ENCODE peak calls at places on chromosomes 12 and 14, in five cellular contexts. One of them, this sample, is unnamed.

GRCh38 chr12:30301291-30301690 is 394.4 kb downstream of the IPO8 start:
- DNase-seq in GM23338: no peak
- DNase-seq in HCT116: no peak
- DNase-seq in H1: no peak
- DNase-seq in GM23248: no peak
- DNase-seq in this sample: no peak

GRCh38 chr14:50926851-50927386 is 17.4 kb downstream of the PYGL start:
- DNase-seq in GM23338: no peak
- DNase-seq in HCT116: no peak
- DNase-seq in H1: no peak
- DNase-seq in GM23248: no peak
- DNase-seq in this sample: no peak

GRCh38 chr12:5191803-5192538 is 148.3 kb downstream of the KCNA5 start:
- DNase-seq in GM23338: no peak
- DNase-seq in HCT116: no peak
- DNase-seq in H1: no peak
- DNase-seq in GM23248: no peak
- DNase-seq in this sample: no peak

GRCh38 chr12:5736527-5736926 is 208.5 kb downstream of the ANO2 start:
- DNase-seq in GM23338: no peak
- DNase-seq in HCT116: no peak
- DNase-seq in H1: no peak
- DNase-seq in GM23248: no peak
- DNase-seq in this sample: no peak

GRCh38 chr12:93500667-93501066 is 33.4 kb downstream of the MRPL42 start:
- DNase-seq in GM23338: no peak
- DNase-seq in HCT116: no peak
- DNase-seq in H1: no peak
- DNase-seq in GM23248: no peak
- DNase-seq in this sample: no peak

GRCh38 chr14:56894591-56894991 is 84.3 kb upstream of the OTX2 start:
- DNase-seq in GM23338: peak; percentile 95
- DNase-seq in HCT116: no peak
- DNase-seq in H1: no peak
- DNase-seq in GM23248: no peak
- DNase-seq in this sample: no peak

GRCh38 chr12:51188359-51189051 is 15.6 kb upstream of the TFCP2 start:
- DNase-seq in GM23338: no peak
- DNase-seq in HCT116: no peak
- DNase-seq in H1: no peak
- DNase-seq in GM23248: no peak
- DNase-seq in this sample: no peak

GRCh38 chr14:90140956-90141316 is 79.1 kb downstream of the KCNK13 start:
- DNase-seq in GM23338: peak; percentile 7
- DNase-seq in HCT116: no peak
- DNase-seq in H1: no peak
- DNase-seq in GM23248: peak; percentile 9
- DNase-seq in this sample: no peak

GRCh38 chr14:59699422-59699821 is 122.8 kb upstream of the CCDC175 start:
- DNase-seq in GM23338: no peak
- DNase-seq in HCT116: no peak
- DNase-seq in H1: no peak
- DNase-seq in GM23248: no peak
- DNase-seq in this sample: no peak

GRCh38 chr12:6052940-6053329 is 71.5 kb downstream of the VWF start:
- DNase-seq in GM23338: no peak
- DNase-seq in HCT116: no peak
- DNase-seq in H1: no peak
- DNase-seq in GM23248: peak; percentile 61
- DNase-seq in this sample: no peak

GRCh38 chr14:102898776-102899515 is 23.5 kb upstream of the AMN start:
- DNase-seq in GM23338: no peak
- DNase-seq in HCT116: no peak
- DNase-seq in H1: no peak
- DNase-seq in GM23248: no peak
- DNase-seq in this sample: no peak

GRCh38 chr12:130127527-130127908 is 34.7 kb upstream of the FZD10 start:
- DNase-seq in GM23338: no peak
- DNase-seq in HCT116: no peak
- DNase-seq in H1: no peak
- DNase-seq in GM23248: peak; percentile 32
- DNase-seq in this sample: no peak

GRCh38 chr12:118310320-118310719 is 62.4 kb downstream of the TAOK3 start:
- DNase-seq in GM23338: no peak
- DNase-seq in HCT116: no peak
- DNase-seq in H1: no peak
- DNase-seq in GM23248: no peak
- DNase-seq in this sample: no peak

GRCh38 chr12:26246483-26247164 is 51.3 kb downstream of the SSPN start:
- DNase-seq in GM23338: no peak
- DNase-seq in HCT116: peak; percentile 39
- DNase-seq in H1: no peak
- DNase-seq in GM23248: no peak
- DNase-seq in this sample: no peak

GRCh38 chr14:35333797-35334743 is 41.9 kb downstream of the PSMA6 start:
- DNase-seq in GM23338: no peak
- DNase-seq in HCT116: no peak
- DNase-seq in H1: no peak
- DNase-seq in GM23248: no peak
- DNase-seq in this sample: no peak

GRCh38 chr12:132279184-132279889 is 50.1 kb downstream of the GALNT9 start:
- DNase-seq in GM23338: peak; percentile 47
- DNase-seq in HCT116: no peak
- DNase-seq in H1: no peak
- DNase-seq in GM23248: no peak
- DNase-seq in this sample: peak; percentile 31

GRCh38 chr12:82596484-82596883 is 90.2 kb upstream of the TMTC2 start:
- DNase-seq in GM23338: no peak
- DNase-seq in HCT116: no peak
- DNase-seq in H1: no peak
- DNase-seq in GM23248: no peak
- DNase-seq in this sample: no peak

GRCh38 chr12:6946920-6947374 is 3.1 kb downstream of the C12orf57 start:
- DNase-seq in GM23338: no peak
- DNase-seq in HCT116: no peak
- DNase-seq in H1: no peak
- DNase-seq in GM23248: no peak
- DNase-seq in this sample: no peak

GRCh38 chr12:10540776-10541205 is 35.1 kb downstream of the EIF2S3B start:
- DNase-seq in GM23338: no peak
- DNase-seq in HCT116: no peak
- DNase-seq in H1: no peak
- DNase-seq in GM23248: peak; percentile 83
- DNase-seq in this sample: no peak

GRCh38 chr12:53048780-53049401 is 974 bp upstream of the TNS2 start:
- DNase-seq in GM23338: peak; percentile 88
- DNase-seq in HCT116: no peak
- DNase-seq in H1: no peak
- DNase-seq in GM23248: peak; percentile 54
- DNase-seq in this sample: peak; percentile 49

GRCh38 chr12:46977976-46978375 is 101.4 kb upstream of the PCED1B start:
- DNase-seq in GM23338: no peak
- DNase-seq in HCT116: no peak
- DNase-seq in H1: no peak
- DNase-seq in GM23248: no peak
- DNase-seq in this sample: no peak

GRCh38 chr12:86484473-86484872 is 228.3 kb upstream of the MGAT4C start:
- DNase-seq in GM23338: no peak
- DNase-seq in HCT116: no peak
- DNase-seq in H1: no peak
- DNase-seq in GM23248: no peak
- DNase-seq in this sample: no peak

GRCh38 chr12:132715874-132716273 is 5.2 kb downstream of the PGAM5 start:
- DNase-seq in GM23338: no peak
- DNase-seq in HCT116: no peak
- DNase-seq in H1: no peak
- DNase-seq in GM23248: no peak
- DNase-seq in this sample: no peak

GRCh38 chr14:52914295-52914694 is 36.6 kb downstream of the FERMT2 start:
- DNase-seq in GM23338: no peak
- DNase-seq in HCT116: no peak
- DNase-seq in H1: no peak
- DNase-seq in GM23248: no peak
- DNase-seq in this sample: no peak

GRCh38 chr14:64942531-64943111 is at the start of gene GPX2:
- DNase-seq in GM23338: no peak
- DNase-seq in HCT116: no peak
- DNase-seq in H1: no peak
- DNase-seq in GM23248: no peak
- DNase-seq in this sample: no peak

GRCh38 chr14:33127531-33127930 is 188.9 kb downstream of the NPAS3 start:
- DNase-seq in GM23338: no peak
- DNase-seq in HCT116: no peak
- DNase-seq in H1: no peak
- DNase-seq in GM23248: peak; percentile 18
- DNase-seq in this sample: peak; percentile 27

GRCh38 chr14:100341301-100342031 is 18.3 kb downstream of the SLC25A47 start:
- DNase-seq in GM23338: no peak
- DNase-seq in HCT116: no peak
- DNase-seq in H1: no peak
- DNase-seq in GM23248: peak; percentile 72
- DNase-seq in this sample: peak; percentile 66

GRCh38 chr14:104694475-104694950 is 5.1 kb downstream of the INF2 start:
- DNase-seq in GM23338: no peak
- DNase-seq in HCT116: no peak
- DNase-seq in H1: no peak
- DNase-seq in GM23248: no peak
- DNase-seq in this sample: no peak
- TF ChIP-seq EZH2 in GM23338: no peak
- TF ChIP-seq EZH2 in HCT116: no peak
- TF ChIP-seq EZH2 in H1: no peak
- TF ChIP-seq EZH2 in GM23248: no peak
- TF ChIP-seq EZH2 in this sample: no peak

GRCh38 chr12:124338448-124338847 is 43.6 kb downstream of the RFLNA start:
- DNase-seq in GM23338: no peak
- DNase-seq in HCT116: no peak
- DNase-seq in H1: no peak
- DNase-seq in GM23248: peak; percentile 50
- DNase-seq in this sample: no peak

GRCh38 chr12:124338876-124339603 is 44.1 kb downstream of the RFLNA start:
- DNase-seq in GM23338: no peak
- DNase-seq in HCT116: no peak
- DNase-seq in H1: no peak
- DNase-seq in GM23248: no peak
- DNase-seq in this sample: no peak

GRCh38 chr12:124336184-124336437 is 41.2 kb downstream of the RFLNA start:
- DNase-seq in GM23338: no peak
- DNase-seq in HCT116: no peak
- DNase-seq in H1: no peak
- DNase-seq in GM23248: no peak
- DNase-seq in this sample: no peak

GRCh38 chr12:124336742-124337520 is 42.0 kb downstream of the RFLNA start:
- DNase-seq in GM23338: no peak
- DNase-seq in HCT116: no peak
- DNase-seq in H1: no peak
- DNase-seq in GM23248: peak; percentile 51
- DNase-seq in this sample: no peak

GRCh38 chr12:124337628-124338027 is 42.7 kb downstream of the RFLNA start:
- DNase-seq in GM23338: no peak
- DNase-seq in HCT116: no peak
- DNase-seq in H1: no peak
- DNase-seq in GM23248: no peak
- DNase-seq in this sample: no peak
- H4K20me1 ChIP-seq in GM23338: no peaks in the 10 kb centered on the region
- H4K20me1 ChIP-seq in HCT116: no peaks in the 10 kb centered on the region
- H4K20me1 ChIP-seq in H1: no peaks in the 10 kb centered on the region
- H4K20me1 ChIP-seq in GM23248: no peaks in the 10 kb centered on the region
- H4K20me1 ChIP-seq in this sample: no peaks in the 10 kb centered on the region

DNA sequence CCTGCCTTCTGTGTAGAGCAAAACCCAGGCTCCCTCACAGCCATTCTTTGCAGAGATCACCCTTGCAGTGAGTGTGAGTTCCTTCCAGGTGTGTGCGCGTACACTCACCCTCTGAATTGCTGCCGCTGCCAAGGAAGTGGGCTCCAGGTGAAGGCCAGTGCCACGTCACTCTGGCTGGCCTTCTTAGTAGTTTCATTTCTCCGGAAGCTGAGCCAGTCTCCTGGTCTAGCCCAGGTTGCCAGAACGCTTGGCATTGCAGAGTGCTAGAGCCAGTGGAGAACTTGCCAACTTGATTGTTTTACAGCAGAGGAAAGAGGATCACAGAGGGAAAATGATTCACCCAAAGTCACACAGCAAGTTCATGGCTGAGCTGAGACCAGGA is 11.0 kb downstream of the CBLN3 start:
- DNase-seq in GM23338: no peak
- DNase-seq in HCT116: no peak
- DNase-seq in H1: no peak
- DNase-seq in GM23248: peak; percentile 67
- DNase-seq in this sample: peak; percentile 15
- H3K36me3 ChIP-seq in GM23338: no peaks in the 10 kb centered on the region
- H3K36me3 ChIP-seq in HCT116: no peaks in the 10 kb centered on the region
- H3K36me3 ChIP-seq in H1: peaks cover 8% of the 10 kb centered on the region
- H3K36me3 ChIP-seq in GM23248: no peaks in the 10 kb centered on the region
- H3K36me3 ChIP-seq in this sample: no peaks in the 10 kb centered on the region

GRCh38 chr14:23364164-23364571 is 804 bp downstream of the EFS start:
- DNase-seq in GM23338: peak; percentile 53
- DNase-seq in HCT116: no peak
- DNase-seq in H1: no peak
- DNase-seq in GM23248: peak; percentile 71
- DNase-seq in this sample: peak; percentile 12

GRCh38 chr14:23364604-23365352 is at the start of gene EFS:
- DNase-seq in GM23338: peak; percentile 79
- DNase-seq in HCT116: no peak
- DNase-seq in H1: no peak
- DNase-seq in GM23248: peak; percentile 73
- DNase-seq in this sample: peak; percentile 47

GRCh38 chr14:23362200-23362599 is 2.8 kb downstream of the EFS start:
- DNase-seq in GM23338: peak; percentile 49
- DNase-seq in HCT116: no peak
- DNase-seq in H1: no peak
- DNase-seq in GM23248: peak; percentile 86
- DNase-seq in this sample: peak; percentile 11

GRCh38 chr14:23366163-23366921 is 1.4 kb upstream of the EFS start:
- DNase-seq in GM23338: peak; percentile 94
- DNase-seq in HCT116: no peak
- DNase-seq in H1: no peak
- DNase-seq in GM23248: peak; percentile 79
- DNase-seq in this sample: peak; percentile 78

GRCh38 chr14:23365353-23366162 is 586 bp upstream of the EFS start:
- DNase-seq in GM23338: peak; percentile 70
- DNase-seq in HCT116: no peak
- DNase-seq in H1: no peak
- DNase-seq in GM23248: peak; percentile 46
- DNase-seq in this sample: peak; percentile 29
- TF ChIP-seq EZH2 in GM23338: peak; percentile 39
- TF ChIP-seq EZH2 in HCT116: no peak
- TF ChIP-seq EZH2 in H1: no peak
- TF ChIP-seq EZH2 in GM23248: no peak
- TF ChIP-seq EZH2 in this sample: peak; percentile 16